ENCODE peak calls at places on chromosomes 13 and 19, in nine cellular contexts. Y, J, T, V, H, X, I, C and K are unnamed samples.

GRCh38 chr19:43651758-43652545 is 12.3 kb upstream of the CADM4 start:
- DNase-seq in H (peak; percentile 79), X (peak; percentile 74), J (peak; percentile 63), C (peak; percentile 48), V (no peak), I (peak; percentile 25), T (peak; percentile 58), Y (peak; percentile 75), K (peak; percentile 35)

GRCh38 chr13:30818323-30818960 is 83.1 kb downstream of the ALOX5AP start:
- DNase-seq in Y (no peak), H (no peak), I (no peak), C (peak; percentile 66), V (no peak), T (no peak), X (no peak), J (no peak), K (no peak)

GRCh38 chr19:29098091-29098490 is 114.9 kb downstream of the UQCRFS1 start:
- DNase-seq in J (no peak), C (peak; percentile 29), H (no peak), T (no peak), V (no peak), I (no peak), Y (no peak), X (no peak), K (no peak)

GRCh38 chr13:81383441-81383840 is 1042.5 kb upstream of the SPRY2 start:
- DNase-seq in C (no peak), J (no peak), X (no peak), Y (no peak), I (no peak), V (no peak), T (no peak), H (no peak), K (no peak)

GRCh38 chr13:51906581-51906980 is 44.8 kb downstream of the CCDC70 start:
- DNase-seq in X (no peak), T (no peak), J (peak; percentile 79), Y (no peak), C (no peak), I (no peak), H (no peak), V (no peak), K (peak; percentile 33)

GRCh38 chr13:48492123-48493075 is 40.5 kb downstream of the RCBTB2 start:
- DNase-seq in X (no peak), I (peak; percentile 67), C (peak; percentile 76), T (no peak), H (peak; percentile 89), Y (no peak), V (peak; percentile 81), J (peak; percentile 83), K (peak; percentile 88)

GRCh38 chr19:43820098-43820860 is 6.8 kb upstream of the ZNF283 start:
- DNase-seq in T (no peak), V (no peak), H (no peak), X (peak; percentile 21), I (no peak), Y (no peak), C (peak; percentile 41), J (peak; percentile 26), K (peak; percentile 52)

GRCh38 chr13:102132896-102133295 is 269.0 kb downstream of the FGF14 start:
- DNase-seq in V (no peak), X (no peak), J (no peak), T (no peak), H (no peak), C (no peak), Y (no peak), I (no peak), K (no peak)

GRCh38 chr13:86881390-86881789 is 789.8 kb upstream of the SLITRK5 start:
- DNase-seq in H (no peak), I (no peak), V (no peak), C (no peak), Y (no peak), X (no peak), T (no peak), J (no peak), K (no peak)

GRCh38 chr13:30486230-30487074 is 20.7 kb upstream of the HMGB1 start:
- DNase-seq in T (no peak), I (no peak), Y (no peak), H (no peak), X (no peak), J (no peak), C (no peak), V (no peak), K (no peak)

GRCh38 chr13:44903596-44903995 is 85.7 kb downstream of the NUFIP1 start:
- DNase-seq in C (peak; percentile 89), T (no peak), X (no peak), H (no peak), Y (peak; percentile 56), I (no peak), J (no peak), V (peak; percentile 94), K (peak; percentile 81)

GRCh38 chr13:20870829-20871228 is 31.7 kb downstream of the XPO4 start:
- DNase-seq in C (no peak), Y (no peak), H (no peak), I (no peak), J (no peak), T (no peak), V (no peak), X (no peak), K (no peak)

GRCh38 chr13:20867408-20867807 is 35.1 kb downstream of the XPO4 start:
- DNase-seq in I (no peak), C (no peak), V (no peak), H (no peak), Y (no peak), T (no peak), X (no peak), J (no peak), K (no peak)

GRCh38 chr13:20873348-20873747 is 29.2 kb downstream of the XPO4 start:
- DNase-seq in I (no peak), H (no peak), C (no peak), J (no peak), T (no peak), Y (peak; percentile 63), V (no peak), X (no peak), K (no peak)

DNA sequence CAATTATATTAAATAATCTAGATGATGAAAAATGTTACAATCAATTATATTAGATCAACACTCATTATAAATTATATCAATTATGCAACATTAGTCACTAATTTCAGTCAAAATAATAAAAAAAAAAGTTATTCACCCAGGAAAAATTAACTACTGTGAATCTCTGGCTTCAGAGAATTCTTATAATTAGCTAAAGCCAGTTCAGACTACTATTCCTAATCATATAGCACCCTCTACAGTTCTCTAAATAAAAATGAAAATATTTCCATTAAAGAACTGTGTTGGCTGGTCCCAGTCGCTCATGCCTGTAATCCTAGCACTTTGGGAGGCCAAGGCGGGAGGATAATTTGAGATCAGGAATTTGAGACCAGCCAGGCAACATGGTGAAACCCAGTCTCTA is 33.0 kb downstream of the XPO4 start:
- DNase-seq in V (no peak), T (no peak), Y (no peak), X (no peak), J (no peak), H (no peak), I (no peak), C (no peak), K (no peak)
- TF ChIP-seq CTCF in V (no peak), T (no peak), Y (no peak), X (no peak), J (peak; percentile 17), H (peak; percentile 43), I (no peak), C (peak; percentile 26), K (peak; percentile 35)

GRCh38 chr19:42092350-42092749 is 16.4 kb downstream of the ZNF574 start:
- DNase-seq in J (peak; percentile 64), V (no peak), T (no peak), X (peak; percentile 69), C (no peak), H (peak; percentile 46), I (no peak), Y (no peak), K (no peak)
- TF ChIP-seq CTCF in J (peak; percentile 72), V (no peak), T (peak; percentile 19), X (no peak), C (peak; percentile 28), H (peak; percentile 77), I (peak; percentile 18), Y (peak; percentile 51), K (peak; percentile 50)

GRCh38 chr19:5563008-5563431 is 4.7 kb downstream of the TINCR start:
- DNase-seq in H (no peak), C (no peak), I (no peak), Y (no peak), V (no peak), T (no peak), J (no peak), X (peak; percentile 67), K (no peak)

GRCh38 chr19:5559804-5560133 is 8.0 kb downstream of the TINCR start:
- DNase-seq in V (no peak), C (no peak), I (no peak), J (no peak), T (no peak), Y (no peak), X (no peak), H (no peak), K (no peak)

GRCh38 chr19:5560156-5560555 is 7.6 kb downstream of the TINCR start:
- DNase-seq in J (no peak), Y (no peak), V (no peak), C (no peak), H (no peak), I (no peak), T (no peak), X (no peak), K (no peak)

GRCh38 chr19:5562280-5562679 is 5.5 kb downstream of the TINCR start:
- DNase-seq in H (no peak), V (no peak), X (no peak), T (no peak), J (no peak), I (no peak), Y (no peak), C (no peak), K (no peak)

GRCh38 chr19:5561559-5561958 is 6.2 kb downstream of the TINCR start:
- DNase-seq in Y (no peak), V (no peak), X (peak; percentile 46), H (no peak), C (no peak), I (no peak), T (no peak), J (no peak), K (no peak)
- TF ChIP-seq CTCF in Y (peak; percentile 67), V (no peak), X (peak; percentile 75), H (peak; percentile 75), C (peak; percentile 23), I (no peak), T (peak; percentile 39), J (peak; percentile 70), K (no peak)

GRCh38 chr19:14418743-14419037 is 451 bp downstream of the DDX39A start:
- DNase-seq in T (no peak), C (no peak), J (no peak), I (no peak), X (no peak), V (no peak), H (no peak), Y (no peak), K (no peak)

GRCh38 chr19:14413355-14413754 is 5.8 kb downstream of the DDX39A start:
- DNase-seq in H (no peak), Y (no peak), J (no peak), T (no peak), I (no peak), V (no peak), X (no peak), C (no peak), K (no peak)

GRCh38 chr19:14419038-14419813 is at the start of gene DDX39A:
- DNase-seq in H (peak; percentile 100), V (peak; percentile 99), T (peak; percentile 92), C (peak; percentile 98), X (peak; percentile 97), I (peak; percentile 94), J (peak; percentile 98), Y (peak; percentile 99), K (peak; percentile 95)

GRCh38 chr19:14413765-14414171 is 5.4 kb downstream of the DDX39A start:
- DNase-seq in J (peak; percentile 63), V (no peak), Y (no peak), H (no peak), T (no peak), C (no peak), I (no peak), X (no peak), K (peak; percentile 34)

GRCh38 chr19:14416743-14417214 is 2.4 kb downstream of the DDX39A start:
- DNase-seq in T (no peak), H (peak; percentile 70), C (no peak), I (no peak), V (no peak), J (no peak), Y (no peak), X (no peak), K (no peak)
- TF ChIP-seq CTCF in T (no peak), H (no peak), C (no peak), I (no peak), V (no peak), J (no peak), Y (no peak), X (no peak), K (no peak)